ENCODE peak calls at places on chromosome 3, in five cellular contexts. X is CD4-positive, alpha-beta T cell; N is AG10803; J is cardiac muscle cell; L is hepatocyte. E is an unnamed sample.

GRCh38 chr3:71579934-71580318 is 3.6 kb downstream of the FOXP1 start:
- DNase-seq in J (peak; percentile 46), X (no peak), N (peak; percentile 25), L (peak; percentile 42), E (no peak)

GRCh38 chr3:50314342-50314741 is 8.2 kb downstream of the HYAL2 start:
- DNase-seq in N (no peak), J (no peak), L (no peak), X (no peak), E (no peak)

GRCh38 chr3:107212709-107213664 is 164.3 kb upstream of the CCDC54 start:
- DNase-seq in J (no peak), L (no peak), X (no peak), N (no peak), E (no peak)

GRCh38 chr3:59310736-59311135 is 260.9 kb upstream of the CFAP20DC start:
- DNase-seq in J (no peak), N (no peak), L (no peak), X (no peak), E (no peak)

GRCh38 chr3:112136959-112137693 is 4.1 kb upstream of the GCSAM start:
- DNase-seq in J (peak; percentile 64), L (peak; percentile 61), X (peak; percentile 30), N (peak; percentile 24), E (no peak)

GRCh38 chr3:71628571-71628970 is 45.0 kb upstream of the FOXP1 start:
- DNase-seq in N (peak; percentile 46), L (no peak), X (no peak), J (peak; percentile 17), E (no peak)

GRCh38 chr3:142680710-142681109 is 43.1 kb upstream of the TRPC1 start:
- DNase-seq in N (no peak), X (no peak), J (no peak), L (no peak), E (no peak)

GRCh38 chr3:134378384-134378783 is 4.1 kb upstream of the AMOTL2 start:
- DNase-seq in J (peak; percentile 70), L (peak; percentile 64), N (no peak), X (no peak), E (no peak)

GRCh38 chr3:192212335-192212734 is 515.0 kb downstream of the FGF12 start:
- DNase-seq in L (no peak), N (no peak), J (no peak), X (no peak), E (no peak)
- TF ChIP-seq CTCF in L (peak; percentile 26), N (no peak), J (no peak), X (no peak), E (peak; percentile 69)

GRCh38 chr3:21846976-21847375 is 96.0 kb upstream of the ZNF385D start:
- DNase-seq in N (no peak), L (no peak), J (peak; percentile 10), X (no peak), E (no peak)
- TF ChIP-seq CTCF in N (no peak), L (no peak), J (no peak), X (no peak), E (no peak)

GRCh38 chr3:183188895-183189462 is 26.4 kb upstream of the LAMP3 start:
- DNase-seq in X (no peak), N (no peak), L (peak; percentile 40), J (peak; percentile 33), E (no peak)
- TF ChIP-seq CTCF in X (no peak), N (peak; percentile 34), L (peak; percentile 35), J (peak; percentile 43), E (peak; percentile 66)

DNA sequence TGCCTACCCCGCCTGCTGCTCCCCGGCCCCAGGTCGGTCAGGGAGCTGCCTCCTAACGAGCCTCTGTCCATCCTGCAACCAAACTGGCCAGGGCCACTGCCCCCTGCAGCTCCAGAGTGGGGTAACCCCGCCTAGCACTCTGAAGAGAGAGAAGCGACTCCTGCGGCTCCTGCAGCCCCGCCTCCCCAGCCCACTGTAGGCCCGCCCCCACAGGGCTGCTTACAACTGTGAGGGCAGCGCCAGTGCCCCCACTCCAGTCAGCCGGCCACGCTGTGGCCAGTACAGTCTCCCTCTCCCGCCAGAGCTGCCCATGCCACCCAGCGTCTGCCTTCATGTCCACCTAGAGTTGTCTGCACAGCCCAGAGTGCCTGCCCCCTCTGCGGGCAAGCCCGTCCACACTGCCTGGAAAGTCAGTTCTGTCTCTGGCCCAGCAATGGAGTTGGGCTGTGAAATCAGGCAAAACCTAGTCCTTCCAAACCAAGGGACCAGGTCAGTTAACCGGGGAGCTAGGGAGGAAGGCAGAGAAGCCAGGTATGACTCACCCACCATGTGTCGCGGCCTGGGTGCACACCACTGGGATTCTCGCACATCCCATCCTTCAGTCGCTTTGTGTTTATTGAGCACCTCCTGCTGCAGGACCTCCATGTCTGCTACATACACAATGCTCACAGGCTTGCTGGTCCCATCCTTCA is 2.4 kb downstream of the UCN2 start:
- DNase-seq in N (peak; percentile 39), J (peak; percentile 76), X (no peak), L (peak; percentile 71), E (no peak)
- TF ChIP-seq CTCF in N (peak; percentile 41), J (peak; percentile 46), X (no peak), L (peak; percentile 11), E (peak; percentile 59)

DNA sequence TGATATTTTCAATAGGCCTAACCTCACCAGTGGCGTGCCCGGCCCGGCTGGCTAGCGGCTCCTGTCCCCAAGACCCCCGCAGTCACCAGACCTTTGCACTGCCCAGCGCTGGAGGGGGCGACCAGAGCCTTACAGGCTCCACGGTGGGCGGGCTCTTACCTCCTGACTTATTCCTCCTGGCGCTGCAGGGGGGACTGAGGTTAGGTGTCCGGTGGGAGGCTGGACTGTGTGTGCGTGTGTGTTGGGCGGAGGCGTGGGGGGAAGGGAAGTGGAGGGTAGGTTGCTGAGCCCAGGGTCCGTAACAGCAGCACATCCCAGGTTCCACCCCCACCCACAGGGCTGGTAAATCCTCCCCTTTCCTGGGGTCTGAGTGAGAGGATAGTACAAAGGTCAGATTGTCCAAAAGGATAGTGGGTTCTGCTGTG is 27.5 kb upstream of the THRB start:
- DNase-seq in X (no peak), J (peak; percentile 20), L (peak; percentile 49), N (no peak), E (peak; percentile 91)
- TF ChIP-seq CTCF in X (no peak), J (no peak), L (no peak), N (no peak), E (no peak)

DNA sequence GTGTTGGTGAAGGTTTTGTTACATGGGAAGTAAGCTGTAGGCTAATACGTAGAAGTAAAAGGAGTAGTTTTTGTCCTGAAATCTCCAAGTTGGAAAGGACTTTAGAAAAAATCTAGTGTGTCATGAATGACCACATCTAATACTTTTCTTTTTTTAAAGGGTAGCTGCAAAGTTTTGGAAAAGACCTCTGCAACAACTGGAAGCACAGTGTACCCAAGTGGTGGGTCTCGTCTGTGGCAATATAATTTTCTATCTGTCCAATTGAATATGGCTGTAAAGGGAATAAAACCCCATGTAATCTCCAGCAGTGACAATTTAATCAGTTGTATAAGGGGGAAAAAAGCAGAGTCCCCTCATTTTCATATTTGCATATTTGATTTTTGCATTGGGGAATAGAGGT is 531.2 kb downstream of the ZIC1 start:
- DNase-seq in N (no peak), J (peak; percentile 13), L (no peak), X (no peak), E (no peak)
- TF ChIP-seq CTCF in N (no peak), J (no peak), L (no peak), X (no peak), E (peak; percentile 44)

GRCh38 chr3:77039606-77040553 is at the start of gene ROBO2:
- DNase-seq in X (no peak), L (peak; percentile 80), N (peak; percentile 1), J (peak; percentile 20), E (peak; percentile 90)

GRCh38 chr3:77041156-77041696 is 1.3 kb downstream of the ROBO2 start:
- DNase-seq in N (no peak), J (no peak), L (peak; percentile 8), X (no peak), E (no peak)

GRCh38 chr3:77038928-77039605 is 832 bp upstream of the ROBO2 start:
- DNase-seq in N (peak; percentile 1), L (peak; percentile 31), J (peak; percentile 14), X (no peak), E (no peak)

GRCh38 chr3:77041756-77042155 is 1.9 kb downstream of the ROBO2 start:
- DNase-seq in L (peak; percentile 5), J (no peak), N (no peak), X (no peak), E (no peak)

DNA sequence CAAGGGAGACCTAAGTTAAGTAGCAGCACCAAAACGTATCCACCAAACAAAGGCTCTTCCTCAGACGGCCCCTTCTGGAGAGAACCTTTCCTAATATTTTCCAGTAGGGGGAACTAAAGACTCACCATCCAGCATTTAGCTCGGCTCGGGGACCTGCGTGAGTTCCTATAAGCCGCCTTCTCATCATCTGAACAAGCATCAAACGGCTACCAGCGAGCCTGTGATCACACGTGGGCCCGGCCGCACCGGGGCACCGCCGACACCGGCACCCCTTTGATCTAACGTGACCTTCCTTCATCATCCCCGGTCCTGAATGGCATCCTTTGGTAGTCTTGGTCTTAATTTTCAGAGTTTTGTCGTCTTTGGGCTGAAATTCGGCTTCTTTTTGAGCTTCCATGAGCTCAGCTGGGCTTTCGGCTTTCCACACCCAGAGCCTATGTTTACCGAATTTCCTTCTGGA is 1.4 kb upstream of the ROBO2 start:
- DNase-seq in N (peak; percentile 77), L (peak; percentile 91), X (no peak), J (peak; percentile 89), E (no peak)
- TF ChIP-seq CTCF in N (peak; percentile 77), L (peak; percentile 86), X (no peak), J (peak; percentile 60), E (peak; percentile 92)

GRCh38 chr3:13192471-13193213 is 119.4 kb upstream of the IQSEC1 start:
- DNase-seq in L (peak; percentile 29), N (no peak), J (peak; percentile 6), X (no peak), E (peak; percentile 68)
- TF ChIP-seq CTCF in L (peak; percentile 19), N (peak; percentile 34), J (peak; percentile 45), X (no peak), E (peak; percentile 70)

GRCh38 chr3:102142379-102143058 is 292.3 kb upstream of the ZPLD1 start:
- DNase-seq in N (no peak), L (no peak), X (no peak), J (peak; percentile 78), E (no peak)

GRCh38 chr3:102141913-102142210 is 292.5 kb downstream of the NFKBIZ start:
- DNase-seq in L (no peak), J (peak; percentile 36), X (no peak), N (no peak), E (no peak)

GRCh38 chr3:102141096-102141912 is 292.0 kb downstream of the NFKBIZ start:
- DNase-seq in N (no peak), L (no peak), J (peak; percentile 71), X (no peak), E (no peak)

GRCh38 chr3:102143536-102143935 is 291.3 kb upstream of the ZPLD1 start:
- DNase-seq in J (no peak), L (no peak), X (no peak), N (no peak), E (no peak)

GRCh38 chr3:102140116-102140515 is 290.8 kb downstream of the NFKBIZ start:
- DNase-seq in X (no peak), J (no peak), L (no peak), N (no peak), E (no peak)
- TF ChIP-seq CTCF in X (no peak), J (no peak), L (no peak), N (no peak), E (no peak)